ENCODE peak calls at places on chromosomes 11 and 22, in eight cellular contexts. L is A673, H is cardiac muscle cell, V is astrocyte of the spinal cord, M is fibroblast of villous mesenchyme, G is fibroblast of mammary gland, E is uterus, Q is fibroblast of the aortic adventitia. P is an unnamed sample.

GRCh38 chr11:1531961-1532586 is 40.0 kb downstream of the DUSP8 start:
- DNase-seq in G (peak; percentile 79), M (peak; percentile 33), E (no peak), V (peak; percentile 43), L (no peak), H (no peak), Q (peak; percentile 72), P (peak; percentile 85)

GRCh38 chr22:46748948-46749681 is 11.1 kb upstream of the CERK start:
- DNase-seq in G (peak; percentile 36), E (no peak), V (no peak), L (no peak), M (peak; percentile 74), Q (peak; percentile 46), H (no peak), P (peak; percentile 49)

GRCh38 chr11:114088216-114088615 is 28.7 kb downstream of the ZBTB16 start:
- DNase-seq in M (no peak), V (peak; percentile 35), H (no peak), L (no peak), E (no peak), G (no peak), Q (no peak), P (peak; percentile 6)

GRCh38 chr22:37998543-37998942 is 14.2 kb upstream of the SOX10 start:
- DNase-seq in H (peak; percentile 30), Q (no peak), L (no peak), E (no peak), M (no peak), V (no peak), G (no peak), P (peak; percentile 34)

GRCh38 chr22:38505595-38506117 is 455 bp downstream of the DDX17 start:
- DNase-seq in Q (peak; percentile 67), L (peak; percentile 65), H (peak; percentile 68), V (peak; percentile 69), M (peak; percentile 67), E (peak; percentile 72), G (peak; percentile 49), P (peak; percentile 57)

GRCh38 chr11:77203901-77204755 is 76.1 kb downstream of the MYO7A start:
- DNase-seq in M (no peak), Q (no peak), L (no peak), V (no peak), H (no peak), E (no peak), G (no peak), P (no peak)

GRCh38 chr11:99020324-99021225 is at the start of gene CNTN5:
- DNase-seq in M (no peak), H (peak; percentile 87), G (peak; percentile 7), Q (no peak), V (peak; percentile 47), L (peak; percentile 62), E (peak; percentile 19), P (peak; percentile 49)

GRCh38 chr22:39938509-39938908 is 21.7 kb upstream of the TMA7B start:
- DNase-seq in M (no peak), G (no peak), Q (no peak), H (no peak), L (no peak), E (no peak), V (no peak), P (no peak)

GRCh38 chr11:11978098-11978637 is 30.3 kb downstream of the DKK3 start:
- DNase-seq in G (no peak), H (no peak), Q (no peak), M (no peak), V (no peak), E (no peak), L (no peak), P (no peak)

GRCh38 chr11:117815262-117815803 is 9.2 kb downstream of the FXYD2 start:
- DNase-seq in L (no peak), H (no peak), Q (no peak), V (no peak), G (no peak), M (no peak), E (no peak), P (no peak)

GRCh38 chr11:112285918-112286317 is 25.3 kb upstream of the PLET1 start:
- DNase-seq in E (no peak), H (no peak), G (peak; percentile 4), V (peak; percentile 25), L (no peak), Q (peak; percentile 58), M (peak; percentile 32), P (peak; percentile 18)

GRCh38 chr22:46422896-46423295 is 87.4 kb downstream of the TRMU start:
- DNase-seq in E (no peak), G (no peak), M (no peak), H (no peak), L (no peak), Q (no peak), V (no peak), P (no peak)

GRCh38 chr11:27864046-27865025 is 164.1 kb upstream of the BDNF start:
- DNase-seq in V (no peak), Q (no peak), E (no peak), M (no peak), H (no peak), G (no peak), L (no peak), P (peak; percentile 74)

DNA sequence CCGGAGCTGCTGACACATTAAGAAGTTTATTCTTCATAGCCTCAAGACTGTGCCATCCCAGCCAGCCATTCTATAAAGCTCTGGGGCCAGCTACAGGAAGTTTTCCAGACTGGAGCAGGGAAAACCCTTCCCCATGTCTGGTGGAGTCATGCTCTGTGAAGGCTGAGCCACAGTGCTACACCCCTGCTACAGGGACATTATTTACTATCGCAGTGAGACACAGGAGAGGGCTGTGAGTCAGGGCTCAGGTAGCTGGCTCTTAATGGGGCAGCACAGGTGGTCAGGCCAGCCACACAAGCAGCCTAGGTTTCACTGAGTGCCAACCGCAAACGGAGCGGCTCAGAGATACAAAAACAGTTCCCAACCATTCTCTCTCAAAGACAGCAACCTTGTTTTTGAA is 12.1 kb downstream of the HPS4 start:
- DNase-seq in E (no peak), H (no peak), V (peak; percentile 79), Q (peak; percentile 35), M (peak; percentile 42), L (no peak), G (no peak), P (peak; percentile 96)
- H3K4me3 ChIP-seq in E (no peak overlapping the region), H (no peak overlapping the region), V (no peak overlapping the region), Q (no peak overlapping the region), M (no peak overlapping the region), L (no peak overlapping the region), G (no peak overlapping the region), P (no peak overlapping the region)

GRCh38 chr11:124119103-124119502 is 3.9 kb downstream of the VWA5A start:
- DNase-seq in G (no peak), V (no peak), H (no peak), E (no peak), Q (no peak), L (no peak), M (no peak), P (no peak)

GRCh38 chr11:124122123-124122522 is 6.9 kb downstream of the VWA5A start:
- DNase-seq in L (no peak), E (no peak), V (no peak), H (peak; percentile 23), M (no peak), Q (peak; percentile 4), G (no peak), P (no peak)

DNA sequence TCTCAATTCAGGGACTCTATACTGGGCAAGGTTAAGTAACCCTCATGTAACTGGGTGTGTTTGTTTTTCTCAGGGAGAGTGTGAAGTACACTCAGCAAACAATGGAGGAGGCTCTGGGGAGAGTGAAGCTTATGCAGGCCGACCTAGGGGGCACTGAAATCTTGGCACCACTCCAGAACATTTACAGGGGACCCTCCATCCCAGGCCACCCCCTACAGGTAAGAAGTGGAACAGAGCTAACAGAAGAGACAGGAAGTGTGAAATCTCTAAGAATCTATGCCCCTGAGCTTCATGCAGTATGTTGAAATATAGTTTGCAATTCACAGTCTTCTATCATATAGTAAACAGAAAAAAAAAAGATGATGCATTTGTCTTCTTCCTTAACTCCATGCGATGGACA is 8.3 kb downstream of the VWA5A start:
- DNase-seq in M (no peak), V (no peak), E (no peak), Q (no peak), L (peak; percentile 29), H (no peak), G (no peak), P (no peak)
- TF ChIP-seq CTCF in M (no peak), V (no peak), E (no peak), Q (peak; percentile 5), L (peak; percentile 33), H (no peak), G (no peak), P (peak; percentile 15)

GRCh38 chr22:49670610-49671330 is 156.9 kb downstream of the BRD1 start:
- DNase-seq in G (no peak), V (no peak), H (no peak), L (no peak), Q (no peak), M (no peak), E (no peak), P (no peak)
- H3K4me3 ChIP-seq in G (no peak overlapping the region), V (no peak overlapping the region), H (peak overlapping the region; percentile 16), L (no peak overlapping the region), Q (no peak overlapping the region), M (no peak overlapping the region), E (no peak overlapping the region), P (no peak overlapping the region)

GRCh38 chr11:130246270-130246669 is 68.4 kb downstream of the ZBTB44 start:
- DNase-seq in L (no peak), Q (no peak), E (no peak), G (no peak), H (no peak), V (no peak), M (no peak), P (no peak)

GRCh38 chr11:130237282-130238006 is 77.3 kb downstream of the ZBTB44 start:
- DNase-seq in E (no peak), M (no peak), Q (no peak), H (no peak), V (no peak), L (no peak), G (no peak), P (no peak)

GRCh38 chr11:130244851-130245250 is 69.9 kb downstream of the ZBTB44 start:
- DNase-seq in L (no peak), Q (no peak), E (no peak), V (no peak), M (no peak), G (no peak), H (no peak), P (no peak)

GRCh38 chr11:130243816-130244215 is 70.9 kb downstream of the ZBTB44 start:
- DNase-seq in G (no peak), M (peak; percentile 36), E (no peak), Q (no peak), L (no peak), H (no peak), V (no peak), P (no peak)

GRCh38 chr11:130241697-130242096 is 73.0 kb downstream of the ZBTB44 start:
- DNase-seq in L (no peak), G (no peak), H (no peak), E (no peak), V (no peak), Q (no peak), M (no peak), P (no peak)
- TF ChIP-seq CTCF in L (no peak), G (peak; percentile 2), H (no peak), E (no peak), V (no peak), Q (no peak), M (no peak), P (no peak)